ENCODE peak calls at places on chromosome 19, in eight cellular contexts. C is foreskin keratinocyte, S is heart left ventricle, Y is H9, T is uterus, H is colonic mucosa, Z is ascending aorta, J is fibroblast of lung. Q is an unnamed sample. For H3K4me1, the result is how much of the 10 kb centered on the place peaks cover.

GRCh38 chr19:52935434-52935833 is 12.2 kb upstream of the ZNF888 start:
- DNase-seq in Z (no peak), Y (no peak), S (no peak), T (no peak), C (no peak), J (peak), H (no peak), Q (no peak)

GRCh38 chr19:6264077-6264445 is 15.7 kb downstream of the MLLT1 start:
- DNase-seq in H (no peak), J (peak), C (no peak), Y (no peak), T (no peak), Z (no peak), S (no peak), Q (no peak)

GRCh38 chr19:16301999-16302694 is 22.5 kb upstream of the KLF2 start:
- DNase-seq in J (peak), H (no peak), Y (no peak), S (no peak), Z (no peak), C (no peak), T (no peak), Q (no peak)

GRCh38 chr19:16896098-16896912 is 7.5 kb downstream of the F2RL3 start:
- DNase-seq in Y (peak), T (no peak), C (no peak), S (peak), Z (no peak), J (no peak), H (peak), Q (no peak)

GRCh38 chr19:1057185-1057857 is 9.6 kb upstream of the ARHGAP45 start:
- DNase-seq in S (no peak), Y (peak), Z (no peak), C (peak), T (no peak), H (no peak), J (peak), Q (no peak)

GRCh38 chr19:48455908-48456562 is 661 bp downstream of the KCNJ14 start:
- DNase-seq in S (no peak), H (no peak), C (no peak), Y (no peak), Z (no peak), J (no peak), T (no peak), Q (no peak)

GRCh38 chr19:1601613-1602064 is 3.6 kb downstream of the UQCR11 start:
- DNase-seq in C (no peak), Z (no peak), T (no peak), Y (no peak), J (no peak), H (no peak), S (no peak), Q (no peak)

GRCh38 chr19:47778954-47779351 is 450 bp downstream of the SELENOW start:
- DNase-seq in S (no peak), T (peak), Y (no peak), C (no peak), H (peak), J (peak), Z (no peak), Q (no peak)

GRCh38 chr19:35055715-35056179 is 14.2 kb downstream of the HPN start:
- DNase-seq in T (no peak), J (no peak), Z (no peak), H (no peak), C (no peak), S (no peak), Y (peak), Q (no peak)

GRCh38 chr19:56076413-56076998 is 44.6 kb downstream of the ZNF787 start:
- DNase-seq in T (peak), J (peak), S (no peak), Z (no peak), Y (no peak), C (no peak), H (peak), Q (no peak)

GRCh38 chr19:2933490-2933910 is 11.3 kb downstream of the ZNF77 start:
- DNase-seq in J (no peak), H (no peak), T (no peak), C (no peak), Y (no peak), S (no peak), Z (no peak), Q (no peak)

GRCh38 chr19:44576843-44577565 is 36.4 kb upstream of the IGSF23 start:
- DNase-seq in Y (peak), Z (no peak), S (no peak), H (peak), J (peak), C (no peak), T (no peak), Q (no peak)

DNA sequence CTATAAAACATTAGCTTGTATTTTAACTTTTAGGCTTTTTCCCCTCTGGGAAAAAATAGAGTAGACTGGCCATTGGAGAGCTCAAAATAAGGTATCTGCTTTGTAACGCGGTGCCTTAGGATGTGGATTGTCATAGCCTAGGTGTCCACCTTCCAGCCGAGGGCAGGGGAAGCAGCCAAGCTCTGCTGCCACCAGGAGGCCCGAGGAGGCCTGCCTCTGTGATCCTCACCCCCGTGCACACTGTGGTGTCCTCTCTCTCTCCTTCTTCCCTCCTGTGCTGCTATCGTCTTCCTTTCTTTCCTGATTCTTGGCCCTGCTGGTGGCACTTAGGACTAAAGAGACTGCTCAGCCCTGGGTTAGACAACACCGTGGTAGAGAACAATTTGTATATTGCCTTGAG is 11.3 kb downstream of the HNRNPM start:
- DNase-seq in Y (peak), H (no peak), C (no peak), J (no peak), Z (no peak), T (no peak), S (no peak), Q (no peak)
- TF ChIP-seq CTCF in Y (peak), H (no peak), C (peak), J (no peak), Z (no peak), T (no peak), S (peak), Q (no peak)

DNA sequence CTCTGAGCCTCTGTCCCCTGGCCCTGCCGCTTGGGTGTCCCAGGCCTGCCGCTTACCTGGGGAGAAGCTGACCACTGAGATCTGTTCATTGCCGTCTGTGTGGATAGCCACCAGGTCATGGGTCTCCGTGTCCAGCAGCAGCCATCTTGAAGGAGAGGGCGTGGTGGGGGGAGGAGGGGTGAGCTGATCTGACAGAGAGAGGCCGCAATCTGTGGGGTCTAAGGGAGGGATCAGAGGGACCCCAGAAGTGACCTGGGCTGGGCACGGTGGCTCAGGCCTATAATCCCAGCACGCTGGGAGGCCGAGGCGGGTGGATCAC is 14.7 kb upstream of the GPR4 start:
- DNase-seq in C (no peak), Z (no peak), H (no peak), J (no peak), T (no peak), Y (peak), S (no peak), Q (no peak)
- H3K4me1 ChIP-seq in C (under half), Z (under half), H (under half), J (under half), T (under half), Y (under half), S (under half), Q (under half)

GRCh38 chr19:4370418-4371041 is 27.2 kb downstream of the MPND start:
- DNase-seq in Z (no peak), C (no peak), H (no peak), Y (no peak), J (no peak), S (no peak), T (no peak), Q (no peak)

GRCh38 chr19:4369888-4370260 is 26.5 kb downstream of the MPND start:
- DNase-seq in Z (no peak), Y (peak), S (peak), H (peak), T (no peak), C (no peak), J (peak), Q (no peak)

GRCh38 chr19:4368128-4368820 is 24.9 kb downstream of the MPND start:
- DNase-seq in T (peak), Y (no peak), H (no peak), S (no peak), Z (no peak), C (no peak), J (peak), Q (no peak)

GRCh38 chr19:4367781-4368127 is 24.4 kb downstream of the MPND start:
- DNase-seq in Y (no peak), S (no peak), C (no peak), J (no peak), T (no peak), Z (no peak), H (no peak), Q (no peak)

DNA sequence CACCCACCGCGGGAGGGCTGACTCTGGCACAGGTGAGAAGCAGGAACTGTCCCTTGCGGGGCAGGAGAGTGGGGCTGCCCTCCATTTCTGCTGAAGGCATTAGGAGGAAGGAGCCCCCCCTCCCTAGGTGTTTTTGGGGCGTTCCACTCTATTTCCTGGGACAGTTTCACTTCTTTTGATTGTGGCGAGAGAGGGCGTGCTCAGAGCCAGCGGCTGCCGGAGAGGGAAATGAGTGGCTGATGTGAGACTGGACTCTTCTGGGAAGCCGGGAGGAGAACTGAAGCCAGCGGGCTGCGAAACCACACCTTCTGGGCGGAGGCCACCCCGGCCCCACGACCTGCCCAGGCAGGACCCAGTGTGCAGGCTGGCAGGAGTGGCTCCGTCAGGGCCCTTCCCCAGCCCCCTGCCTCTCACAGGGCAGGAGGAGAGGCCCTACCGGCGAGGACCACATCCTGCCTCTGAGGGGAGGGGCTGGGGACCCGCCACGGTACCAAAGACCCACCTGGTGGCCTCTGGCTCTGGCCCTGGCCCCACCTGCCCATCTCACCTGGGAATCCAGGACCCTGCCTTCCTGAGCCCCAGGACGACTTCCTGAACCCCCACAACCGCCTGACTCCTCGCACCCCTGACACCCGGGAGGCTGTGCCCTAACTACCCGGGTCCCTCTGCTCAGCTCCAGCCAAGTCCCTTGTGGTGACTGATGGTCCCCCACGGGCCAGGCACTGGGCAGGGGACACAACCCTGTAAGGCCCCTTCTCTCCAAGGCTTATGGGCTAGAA is 25.9 kb downstream of the MPND start:
- DNase-seq in H (peak), S (peak), C (no peak), Z (no peak), J (peak), T (peak), Y (peak), Q (no peak)
- H3K27ac ChIP-seq in H (peak), S (peak), C (peak), Z (peak), J (peak), T (peak), Y (no peak), Q (no peak)

GRCh38 chr19:18814063-18814462 is 17.7 kb upstream of the UPF1 start:
- DNase-seq in Z (no peak), Y (no peak), H (no peak), C (no peak), J (no peak), S (no peak), T (peak), Q (no peak)
- TF ChIP-seq CTCF in Z (peak), Y (no peak), H (no peak), C (peak), J (peak), S (peak), T (no peak), Q (peak)

GRCh38 chr19:14116525-14116917 is 1.0 kb downstream of the PRKACA start:
- DNase-seq in T (no peak), J (no peak), Y (no peak), Z (no peak), H (no peak), C (no peak), S (peak), Q (no peak)
- H3K4me1 ChIP-seq in T (under half), J (under half), Y (under half), Z (half or more), H (under half), C (under half), S (half or more), Q (half or more)

GRCh38 chr19:18425515-18426415 is 6.6 kb downstream of the SSBP4 start:
- DNase-seq in T (peak), H (no peak), S (no peak), Z (no peak), Y (no peak), C (no peak), J (peak), Q (no peak)

GRCh38 chr19:18424890-18425514 is 5.8 kb downstream of the SSBP4 start:
- DNase-seq in S (no peak), C (no peak), Z (no peak), H (no peak), T (no peak), J (no peak), Y (no peak), Q (no peak)

GRCh38 chr19:18423258-18424020 is 4.2 kb downstream of the SSBP4 start:
- DNase-seq in C (no peak), T (no peak), Y (no peak), J (no peak), Z (no peak), H (no peak), S (no peak), Q (no peak)

GRCh38 chr19:18422530-18423191 is 3.5 kb downstream of the SSBP4 start:
- DNase-seq in C (no peak), J (no peak), S (no peak), T (no peak), H (no peak), Z (no peak), Y (no peak), Q (no peak)

DNA sequence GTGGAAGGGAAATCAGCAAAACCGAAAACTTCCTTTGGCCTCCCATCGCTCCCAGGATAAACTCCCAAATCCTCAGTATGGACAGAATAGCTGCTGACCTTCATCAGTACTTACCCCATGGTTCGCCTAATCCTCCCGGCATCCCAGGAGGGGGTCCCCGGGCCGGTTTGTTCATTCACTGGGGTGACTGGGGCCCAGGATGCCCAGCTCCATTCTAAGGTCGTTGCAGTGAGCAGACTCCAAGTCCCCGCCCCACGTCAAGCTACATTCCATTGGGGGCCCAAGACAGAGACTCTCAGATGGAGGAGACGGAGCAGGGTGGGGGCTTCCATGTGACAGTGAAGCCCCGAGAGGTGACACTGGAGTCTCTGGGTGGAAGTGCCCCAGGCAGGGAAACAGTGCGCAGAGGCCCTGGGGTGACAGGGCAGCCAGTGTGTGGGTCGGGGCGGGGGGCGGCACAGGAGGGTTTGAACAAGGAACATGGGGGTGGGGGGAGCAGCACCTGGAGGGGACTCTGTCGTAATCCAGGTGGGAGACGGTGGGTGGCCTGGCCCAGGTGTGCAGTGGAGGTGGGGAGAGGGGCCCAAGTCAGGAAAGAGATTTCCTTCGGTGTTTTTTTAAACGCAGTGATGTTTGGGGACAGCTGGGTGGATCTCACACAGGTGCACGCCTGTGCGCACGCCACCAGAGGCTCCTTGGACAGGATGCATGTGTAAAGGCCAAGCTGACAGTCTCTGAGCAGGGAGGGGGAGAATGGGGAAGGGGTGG is 5.1 kb downstream of the SSBP4 start:
- DNase-seq in S (no peak), J (no peak), H (no peak), Y (no peak), Z (no peak), C (no peak), T (no peak), Q (no peak)
- H3K27ac ChIP-seq in S (peak), J (no peak), H (no peak), Y (no peak), Z (peak), C (no peak), T (peak), Q (no peak)

DNA sequence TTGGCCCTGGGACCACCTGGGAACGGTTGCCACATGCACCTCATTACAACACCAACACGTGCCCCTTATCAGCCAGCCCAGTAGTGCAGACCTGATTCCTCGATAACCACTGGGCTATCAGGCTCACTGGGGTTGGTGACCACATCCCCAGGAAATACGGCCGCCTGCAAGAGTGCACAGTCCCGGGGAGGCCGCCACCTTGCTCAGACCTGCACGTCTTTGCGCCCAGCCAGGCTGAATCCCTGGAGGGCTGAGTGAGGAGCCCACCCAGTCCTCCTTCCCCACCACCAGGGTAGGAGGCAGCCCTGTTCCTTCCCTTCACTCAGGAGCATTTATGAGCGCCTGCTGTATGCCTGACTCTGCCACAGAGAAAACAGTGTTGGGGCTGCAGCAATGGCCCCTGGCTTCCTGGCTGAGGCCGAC is 67.8 kb downstream of the CEBPG start:
- DNase-seq in J (no peak), H (no peak), C (no peak), Y (no peak), T (no peak), Z (no peak), S (peak), Q (no peak)
- TF ChIP-seq CTCF in J (no peak), H (no peak), C (no peak), Y (no peak), T (no peak), Z (no peak), S (no peak), Q (no peak)

DNA sequence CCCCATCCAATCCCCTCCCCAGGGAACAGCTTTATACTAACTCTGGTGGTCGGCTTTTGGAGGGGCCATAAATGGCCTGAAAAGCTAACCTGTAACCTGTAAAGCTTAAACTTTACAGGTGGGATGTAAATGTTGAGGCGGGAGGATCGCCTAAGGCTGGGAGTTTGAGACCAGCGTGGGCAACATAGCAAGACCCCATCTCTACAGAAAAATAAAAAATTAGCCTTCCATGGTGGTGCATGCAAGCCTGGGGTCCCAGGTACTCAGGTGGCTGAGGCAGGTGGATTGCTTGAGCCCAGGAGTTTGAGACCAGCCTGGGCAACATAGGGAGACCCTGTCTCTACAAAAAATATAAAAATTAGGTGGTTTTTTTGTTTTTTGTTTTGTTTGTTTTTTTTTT is 18.5 kb downstream of the CARM1 start:
- DNase-seq in Z (no peak), H (no peak), C (no peak), T (no peak), S (no peak), J (no peak), Y (no peak), Q (no peak)
- H3K4me1 ChIP-seq in Z (under half), H (under half), C (under half), T (under half), S (under half), J (under half), Y (under half), Q (under half)